ENCODE peak calls at places on chromosomes 12 and 14, in eight cellular contexts. One of them, this sample, is unnamed.
A peak's percentile ranks its signal among the peaks of the same experiment; 100 is the strongest.

GRCh38 chr14:59566281-59566680 is 10.3 kb downstream of the CCDC175 start:
- DNase-seq in GM23338: no peak
- DNase-seq in GM12878: no peak
- DNase-seq in stomach: no peak
- DNase-seq in GM12892: no peak
- DNase-seq in transverse colon: no peak
- DNase-seq in SK-N-MC: no peak
- DNase-seq in K562: no peak
- DNase-seq in this sample: no peak

GRCh38 chr12:7439579-7440505 is 4.1 kb downstream of the CD163L1 start:
- DNase-seq in K562: peak; percentile 69
- DNase-seq in GM23338: peak; percentile 88
- DNase-seq in stomach: no peak
- DNase-seq in SK-N-MC: no peak
- DNase-seq in transverse colon: peak; percentile 47
- DNase-seq in GM12892: no peak
- DNase-seq in GM12878: no peak
- DNase-seq in this sample: peak; percentile 81

GRCh38 chr14:30541318-30541717 is 17.6 kb upstream of the G2E3 start:
- DNase-seq in stomach: no peak
- DNase-seq in SK-N-MC: no peak
- DNase-seq in K562: no peak
- DNase-seq in GM23338: no peak
- DNase-seq in GM12878: no peak
- DNase-seq in transverse colon: no peak
- DNase-seq in GM12892: no peak
- DNase-seq in this sample: no peak

GRCh38 chr14:102824832-102825231 is 47.6 kb downstream of the TRAF3 start:
- DNase-seq in GM23338: no peak
- DNase-seq in stomach: no peak
- DNase-seq in K562: no peak
- DNase-seq in transverse colon: no peak
- DNase-seq in GM12878: no peak
- DNase-seq in GM12892: no peak
- DNase-seq in SK-N-MC: no peak
- DNase-seq in this sample: no peak

GRCh38 chr12:56104815-56105476 is 587 bp downstream of the PA2G4 start:
- DNase-seq in GM12892: no peak
- DNase-seq in GM12878: no peak
- DNase-seq in K562: peak; percentile 70
- DNase-seq in stomach: peak; percentile 34
- DNase-seq in transverse colon: no peak
- DNase-seq in SK-N-MC: no peak
- DNase-seq in GM23338: peak; percentile 39
- DNase-seq in this sample: peak; percentile 82

GRCh38 chr12:16103851-16104250 is 173.6 kb downstream of the SLC15A5 start:
- DNase-seq in SK-N-MC: no peak
- DNase-seq in GM23338: no peak
- DNase-seq in GM12878: no peak
- DNase-seq in GM12892: no peak
- DNase-seq in K562: no peak
- DNase-seq in stomach: no peak
- DNase-seq in transverse colon: no peak
- DNase-seq in this sample: no peak

GRCh38 chr12:39723831-39724230 is 104.2 kb upstream of the ABCD2 start:
- DNase-seq in stomach: no peak
- DNase-seq in GM12892: no peak
- DNase-seq in GM12878: no peak
- DNase-seq in transverse colon: no peak
- DNase-seq in K562: no peak
- DNase-seq in GM23338: no peak
- DNase-seq in SK-N-MC: no peak
- DNase-seq in this sample: no peak

GRCh38 chr12:53782093-53782703 is 30.4 kb upstream of the CISTR start:
- DNase-seq in GM12892: no peak
- DNase-seq in K562: no peak
- DNase-seq in transverse colon: no peak
- DNase-seq in GM23338: no peak
- DNase-seq in GM12878: no peak
- DNase-seq in stomach: no peak
- DNase-seq in SK-N-MC: no peak
- DNase-seq in this sample: no peak

GRCh38 chr14:70448633-70449032 is 3.3 kb upstream of the ADAM21 start:
- DNase-seq in transverse colon: no peak
- DNase-seq in GM23338: no peak
- DNase-seq in K562: no peak
- DNase-seq in GM12878: no peak
- DNase-seq in SK-N-MC: no peak
- DNase-seq in GM12892: no peak
- DNase-seq in stomach: no peak
- DNase-seq in this sample: no peak

GRCh38 chr14:31426663-31427062 is 6.3 kb upstream of the HEATR5A start:
- DNase-seq in GM23338: peak; percentile 13
- DNase-seq in GM12878: no peak
- DNase-seq in K562: no peak
- DNase-seq in transverse colon: no peak
- DNase-seq in stomach: no peak
- DNase-seq in SK-N-MC: no peak
- DNase-seq in GM12892: no peak
- DNase-seq in this sample: no peak

GRCh38 chr14:48582938-48583337 is 907.5 kb upstream of the MDGA2 start:
- DNase-seq in SK-N-MC: no peak
- DNase-seq in GM12892: no peak
- DNase-seq in GM23338: no peak
- DNase-seq in transverse colon: no peak
- DNase-seq in K562: no peak
- DNase-seq in stomach: no peak
- DNase-seq in GM12878: no peak
- DNase-seq in this sample: no peak

GRCh38 chr14:28936601-28937000 is 170.0 kb downstream of the FOXG1 start:
- DNase-seq in K562: no peak
- DNase-seq in transverse colon: no peak
- DNase-seq in stomach: no peak
- DNase-seq in GM12878: no peak
- DNase-seq in GM12892: no peak
- DNase-seq in GM23338: no peak
- DNase-seq in SK-N-MC: no peak
- DNase-seq in this sample: no peak

GRCh38 chr12:104723895-104724294 is 234.2 kb downstream of the SLC41A2 start:
- DNase-seq in SK-N-MC: no peak
- DNase-seq in GM12892: no peak
- DNase-seq in transverse colon: no peak
- DNase-seq in GM12878: no peak
- DNase-seq in K562: no peak
- DNase-seq in GM23338: no peak
- DNase-seq in stomach: no peak
- DNase-seq in this sample: no peak
- TF ChIP-seq POLR2AphosphoS5 in SK-N-MC: no peak
- TF ChIP-seq POLR2AphosphoS5 in GM12892: no peak
- TF ChIP-seq POLR2AphosphoS5 in transverse colon: no peak
- TF ChIP-seq POLR2AphosphoS5 in GM12878: no peak
- TF ChIP-seq POLR2AphosphoS5 in K562: no peak
- TF ChIP-seq POLR2AphosphoS5 in GM23338: no peak
- TF ChIP-seq POLR2AphosphoS5 in stomach: no peak
- TF ChIP-seq POLR2AphosphoS5 in this sample: no peak

DNA sequence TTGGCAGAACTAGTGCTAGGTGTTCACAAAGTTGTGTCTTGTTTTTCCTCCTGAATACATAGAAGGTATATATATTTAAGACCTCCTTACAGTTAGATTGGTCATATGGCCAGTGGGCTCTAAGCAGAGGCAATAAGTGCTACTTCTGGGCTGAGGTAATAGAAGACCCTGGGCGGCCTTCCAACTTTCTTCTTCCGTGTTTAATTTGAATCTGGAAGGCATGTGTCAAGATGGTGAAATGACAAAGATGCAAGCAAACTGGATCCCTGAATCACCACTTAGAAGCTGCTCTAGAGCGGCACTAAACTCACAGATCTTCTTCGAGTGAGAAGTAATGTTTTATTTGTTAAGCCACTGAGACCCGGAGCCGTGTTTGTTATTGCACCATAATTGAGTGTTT is 201.0 kb upstream of the GZMB start:
- DNase-seq in stomach: no peak
- DNase-seq in GM12878: no peak
- DNase-seq in transverse colon: no peak
- DNase-seq in GM12892: no peak
- DNase-seq in SK-N-MC: no peak
- DNase-seq in K562: no peak
- DNase-seq in GM23338: no peak
- DNase-seq in this sample: no peak
- TF ChIP-seq POLR2AphosphoS5 in stomach: no peak
- TF ChIP-seq POLR2AphosphoS5 in GM12878: no peak
- TF ChIP-seq POLR2AphosphoS5 in transverse colon: no peak
- TF ChIP-seq POLR2AphosphoS5 in GM12892: no peak
- TF ChIP-seq POLR2AphosphoS5 in SK-N-MC: no peak
- TF ChIP-seq POLR2AphosphoS5 in K562: no peak
- TF ChIP-seq POLR2AphosphoS5 in GM23338: no peak
- TF ChIP-seq POLR2AphosphoS5 in this sample: no peak

DNA sequence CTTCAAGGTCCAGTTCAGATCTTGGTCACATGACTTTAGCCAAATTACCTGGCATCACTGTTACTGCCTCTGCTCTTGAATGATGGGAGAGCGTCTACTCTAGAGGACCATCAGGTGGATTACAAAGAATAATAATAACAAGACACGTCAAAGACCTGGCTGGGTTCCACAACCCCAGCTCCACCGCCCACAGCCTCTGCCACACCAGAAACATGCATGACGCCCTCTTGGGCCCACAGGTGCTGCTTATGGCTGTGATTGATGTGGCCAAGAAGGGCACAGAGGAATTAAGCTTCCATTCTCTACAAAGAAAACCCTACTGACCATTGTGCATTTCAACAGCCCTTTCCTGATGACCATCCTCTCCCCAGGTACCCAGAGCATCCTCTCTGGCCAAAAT is 18.2 kb downstream of the SERPINA3 start:
- DNase-seq in SK-N-MC: no peak
- DNase-seq in GM12878: no peak
- DNase-seq in GM12892: no peak
- DNase-seq in stomach: no peak
- DNase-seq in GM23338: no peak
- DNase-seq in K562: no peak
- DNase-seq in transverse colon: no peak
- DNase-seq in this sample: no peak
- TF ChIP-seq POLR2AphosphoS5 in SK-N-MC: no peak
- TF ChIP-seq POLR2AphosphoS5 in GM12878: no peak
- TF ChIP-seq POLR2AphosphoS5 in GM12892: no peak
- TF ChIP-seq POLR2AphosphoS5 in stomach: no peak
- TF ChIP-seq POLR2AphosphoS5 in GM23338: no peak
- TF ChIP-seq POLR2AphosphoS5 in K562: no peak
- TF ChIP-seq POLR2AphosphoS5 in transverse colon: no peak
- TF ChIP-seq POLR2AphosphoS5 in this sample: no peak

DNA sequence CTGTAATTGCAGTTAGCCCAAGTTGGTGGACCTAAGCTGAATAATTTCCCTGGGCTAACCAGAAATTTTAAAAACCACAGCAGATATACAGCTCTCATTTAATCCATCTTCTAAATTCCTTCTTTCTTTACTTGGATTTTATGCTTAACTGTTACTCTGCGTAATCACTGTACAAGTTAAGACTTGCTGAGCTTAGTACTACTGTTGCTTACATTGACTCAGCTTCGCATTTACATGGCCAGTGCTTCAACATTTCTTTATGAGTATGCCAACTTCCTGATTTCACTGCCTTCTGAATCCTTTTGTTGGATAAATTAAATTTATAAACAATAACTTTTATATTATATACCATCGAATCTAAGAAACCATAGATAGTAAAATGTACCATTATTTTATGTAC is 147.4 kb downstream of the SLC38A4 start:
- DNase-seq in GM12892: no peak
- DNase-seq in K562: no peak
- DNase-seq in GM12878: no peak
- DNase-seq in SK-N-MC: no peak
- DNase-seq in stomach: no peak
- DNase-seq in GM23338: no peak
- DNase-seq in transverse colon: no peak
- DNase-seq in this sample: no peak
- TF ChIP-seq POLR2AphosphoS5 in GM12892: no peak
- TF ChIP-seq POLR2AphosphoS5 in K562: no peak
- TF ChIP-seq POLR2AphosphoS5 in GM12878: no peak
- TF ChIP-seq POLR2AphosphoS5 in SK-N-MC: no peak
- TF ChIP-seq POLR2AphosphoS5 in stomach: no peak
- TF ChIP-seq POLR2AphosphoS5 in GM23338: no peak
- TF ChIP-seq POLR2AphosphoS5 in transverse colon: no peak
- TF ChIP-seq POLR2AphosphoS5 in this sample: no peak

This sample was measured in spleen.